ENCODE peak calls at places on chromosomes 7 and 10, in seven cellular contexts. R, G, B, Q, U, Y and K are unnamed samples.

GRCh38 chr7:66930341-66930740 is 9.3 kb downstream of the TMEM248 start:
- DNase-seq in Y (no peak), U (no peak), G (no peak), R (peak; percentile 32), Q (no peak), B (peak; percentile 56), K (peak; percentile 74)

GRCh38 chr10:71092812-71093391 is 119.5 kb upstream of the UNC5B start:
- DNase-seq in U (no peak), B (no peak), R (no peak), Y (no peak), Q (no peak), G (no peak), K (no peak)

GRCh38 chr10:55631071-55631654 is 729.9 kb downstream of the ZWINT start:
- DNase-seq in Q (peak; percentile 20), G (peak; percentile 76), R (peak; percentile 28), U (no peak), B (peak; percentile 5), Y (peak; percentile 7), K (peak; percentile 17)

GRCh38 chr10:116669832-116670644 is 49.3 kb downstream of the PNLIPRP2 start:
- DNase-seq in Q (no peak), R (no peak), U (no peak), G (peak; percentile 11), B (no peak), Y (no peak), K (no peak)

GRCh38 chr7:64599341-64599740 is 36.5 kb upstream of the ZNF680 start:
- DNase-seq in Q (no peak), U (no peak), G (no peak), R (no peak), Y (no peak), B (no peak), K (no peak)

GRCh38 chr7:49424109-49424508 is 349.3 kb upstream of the VWC2 start:
- DNase-seq in R (no peak), B (no peak), Q (no peak), G (no peak), Y (no peak), U (no peak), K (no peak)

GRCh38 chr10:79382491-79382941 is 35.2 kb downstream of the PPIF start:
- DNase-seq in G (no peak), Q (no peak), R (no peak), Y (no peak), B (no peak), U (no peak), K (no peak)

GRCh38 chr10:117653170-117653515 is 110.6 kb downstream of the EMX2 start:
- DNase-seq in G (peak; percentile 95), Y (peak; percentile 12), Q (no peak), R (peak; percentile 90), U (no peak), B (peak; percentile 89), K (peak; percentile 4)

GRCh38 chr7:151166629-151167196 is 781 bp downstream of the GBX1 start:
- DNase-seq in Q (no peak), Y (no peak), U (no peak), B (no peak), G (no peak), R (no peak), K (no peak)

GRCh38 chr10:30581779-30582380 is 47.7 kb downstream of the LYZL2 start:
- DNase-seq in U (no peak), R (peak; percentile 36), Y (peak; percentile 63), B (peak; percentile 50), G (peak; percentile 48), Q (peak; percentile 45), K (peak; percentile 70)

GRCh38 chr10:77943086-77943901 is 16.7 kb upstream of the DLG5 start:
- DNase-seq in R (peak; percentile 84), G (peak; percentile 85), B (peak; percentile 81), Y (peak; percentile 57), Q (peak; percentile 60), U (no peak), K (peak; percentile 81)

GRCh38 chr7:20304366-20304765 is 26.3 kb upstream of the ITGB8 start:
- DNase-seq in B (no peak), Q (no peak), G (no peak), R (no peak), Y (no peak), U (no peak), K (no peak)